ENCODE peak calls at places on chromosomes 2 and 18, in five cellular contexts. J, A, Z, Q and V are unnamed samples.

GRCh38 chr2:85234879-85235278 is 92.9 kb downstream of the TGOLN2 start:
- DNase-seq in J (no peak), A (no peak), Z (no peak), Q (no peak), V (no peak)

GRCh38 chr2:190911813-190912212 is 31.2 kb downstream of the GLS start:
- DNase-seq in J (no peak), A (peak), Z (no peak), Q (peak), V (no peak)

GRCh38 chr2:201779996-201780673 is 598 bp downstream of the ALS2 start:
- DNase-seq in J (no peak), A (no peak), Z (no peak), Q (peak), V (no peak)

GRCh38 chr2:60958800-60959199 is 58.7 kb upstream of the PEX13 start:
- DNase-seq in J (no peak), A (peak), Z (no peak), Q (peak), V (no peak)

GRCh38 chr2:68645523-68645922 is 2.1 kb downstream of the PROKR1 start:
- DNase-seq in J (no peak), A (peak), Z (no peak), Q (peak), V (peak)

GRCh38 chr18:55634545-55634944 is 46.6 kb upstream of the TCF4 start:
- DNase-seq in J (no peak), A (peak), Z (no peak), Q (peak), V (no peak)

GRCh38 chr2:241082338-241083090 is 19.6 kb downstream of the MTERF4 start:
- DNase-seq in J (no peak), A (no peak), Z (no peak), Q (no peak), V (no peak)

GRCh38 chr2:149021271-149021719 is 17.2 kb upstream of the LYPD6B start:
- DNase-seq in J (no peak), A (no peak), Z (no peak), Q (no peak), V (peak)

GRCh38 chr2:150643106-150643730 is 155.8 kb upstream of the RND3 start:
- DNase-seq in J (no peak), A (peak), Z (no peak), Q (no peak), V (no peak)

GRCh38 chr2:136305517-136306192 is 187.7 kb upstream of the CXCR4 start:
- DNase-seq in J (no peak), A (no peak), Z (no peak), Q (no peak), V (peak)

GRCh38 chr18:984004-984403 is 79.3 kb downstream of the ADCYAP1 start:
- DNase-seq in J (no peak), A (no peak), Z (no peak), Q (no peak), V (no peak)

GRCh38 chr2:27622921-27623384 is 5.9 kb downstream of the CCDC121 start:
- DNase-seq in J (no peak), A (peak), Z (no peak), Q (peak), V (no peak)

GRCh38 chr2:161954103-161954502 is 119.9 kb downstream of the DPP4 start:
- DNase-seq in J (no peak), A (peak), Z (no peak), Q (no peak), V (no peak)

GRCh38 chr18:33201509-33201926 is 239.0 kb downstream of the CCDC178 start:
- DNase-seq in J (no peak), A (peak), Z (no peak), Q (peak), V (peak)

GRCh38 chr18:70422061-70422965 is 133.5 kb downstream of the SOCS6 start:
- DNase-seq in J (peak), A (peak), Z (peak), Q (peak), V (no peak)

GRCh38 chr18:43486462-43486861 is 209.2 kb upstream of the SYT4 start:
- DNase-seq in J (no peak), A (peak), Z (no peak), Q (peak), V (peak)

GRCh38 chr2:73979021-73979420 is 5.7 kb upstream of the TET3 start:
- DNase-seq in J (no peak), A (no peak), Z (no peak), Q (peak), V (no peak)

GRCh38 chr2:148658807-148659722 is 14.5 kb downstream of the EPC2 start:
- DNase-seq in J (no peak), A (peak), Z (no peak), Q (peak), V (peak)

GRCh38 chr2:13414907-13415306 is 698.2 kb downstream of the TRIB2 start:
- DNase-seq in J (no peak), A (no peak), Z (no peak), Q (no peak), V (no peak)

GRCh38 chr2:212249451-212249850 is 289.2 kb downstream of the ERBB4 start:
- DNase-seq in J (no peak), A (peak), Z (no peak), Q (no peak), V (peak)

GRCh38 chr18:23828426-23828825 is 139.2 kb downstream of the LAMA3 start:
- DNase-seq in J (no peak), A (peak), Z (no peak), Q (peak), V (peak)

GRCh38 chr2:62362561-62362960 is 143.4 kb downstream of the TMEM17 start:
- DNase-seq in J (no peak), A (no peak), Z (peak), Q (peak), V (no peak)

GRCh38 chr2:101232770-101233169 is 19.9 kb upstream of the CNOT11 start:
- DNase-seq in J (no peak), A (no peak), Z (no peak), Q (no peak), V (peak)

GRCh38 chr2:238450440-238450861 is 23.7 kb downstream of the ASB1 start:
- DNase-seq in J (no peak), A (no peak), Z (no peak), Q (no peak), V (no peak)

GRCh38 chr2:158407031-158407430 is 49.5 kb downstream of the CCDC148 start:
- DNase-seq in J (no peak), A (no peak), Z (no peak), Q (no peak), V (no peak)

GRCh38 chr2:161246301-161246700 is 61.9 kb upstream of the PSMD14 start:
- DNase-seq in J (no peak), A (no peak), Z (no peak), Q (no peak), V (peak)

GRCh38 chr2:165382362-165382761 is 87.1 kb upstream of the CSRNP3 start:
- DNase-seq in J (no peak), A (no peak), Z (no peak), Q (no peak), V (no peak)

GRCh38 chr18:2846638-2847340 is at the start of gene EMILIN2:
- DNase-seq in J (peak), A (peak), Z (peak), Q (no peak), V (no peak)